ENCODE peak calls at places on chromosomes 2 and 18, in six cellular contexts. M is right lobe of liver, J is IMR-90, E is mammary epithelial cell, T is heart right ventricle, H is GM23338. L is an unnamed sample.

GRCh38 chr2:216691210-216691741 is 4.1 kb downstream of the IGFBP5 start:
- DNase-seq in H (peak), E (peak), J (peak), T (peak), M (no peak), L (peak)

GRCh38 chr2:176669398-176670174 is 400.3 kb downstream of the MTX2 start:
- DNase-seq in M (no peak), J (no peak), T (no peak), E (no peak), H (peak), L (no peak)

GRCh38 chr2:208046686-208047085 is 21.4 kb upstream of the PLEKHM3 start:
- DNase-seq in H (no peak), T (no peak), M (no peak), J (peak), E (no peak), L (no peak)

GRCh38 chr18:3498705-3499451 is 48.9 kb downstream of the TGIF1 start:
- DNase-seq in H (peak), M (peak), J (peak), T (no peak), E (no peak), L (peak)

GRCh38 chr18:3454365-3455089 is 4.6 kb downstream of the TGIF1 start:
- DNase-seq in T (peak), H (peak), M (no peak), J (peak), E (peak), L (peak)

GRCh38 chr2:177275041-177275440 is 10.5 kb upstream of the NFE2L2 start:
- DNase-seq in E (peak), M (no peak), H (no peak), J (peak), T (no peak), L (no peak)

GRCh38 chr2:208406474-208407451 is at the start of gene PTH2R:
- DNase-seq in E (no peak), H (peak), T (no peak), J (no peak), M (peak), L (no peak)

GRCh38 chr18:22683196-22683676 is 249.9 kb upstream of the RBBP8 start:
- DNase-seq in T (peak), M (peak), H (no peak), E (peak), J (peak), L (peak)

GRCh38 chr2:191894681-191895147 is 47.8 kb upstream of the CAVIN2 start:
- DNase-seq in E (peak), J (peak), H (no peak), T (no peak), M (no peak), L (no peak)

GRCh38 chr2:160489096-160489495 is 4.5 kb downstream of the RBMS1 start:
- DNase-seq in E (peak), H (no peak), M (no peak), T (no peak), J (peak), L (no peak)

GRCh38 chr2:68483011-68483410 is 15.6 kb downstream of the APLF start:
- DNase-seq in M (no peak), H (peak), J (no peak), E (no peak), T (no peak), L (no peak)

GRCh38 chr2:36338827-36339145 is 16.8 kb upstream of the CRIM1 start:
- DNase-seq in M (no peak), H (peak), T (no peak), E (no peak), J (peak), L (no peak)

GRCh38 chr2:85668009-85668856 is at the start of gene SFTPB:
- DNase-seq in E (no peak), J (peak), M (no peak), T (no peak), H (no peak), L (no peak)

GRCh38 chr2:101993772-101994171 is 2.0 kb downstream of the IL1R2 start:
- DNase-seq in H (no peak), T (no peak), M (no peak), J (no peak), E (no peak), L (no peak)

GRCh38 chr2:153059338-153060052 is 341.1 kb downstream of the ARL6IP6 start:
- DNase-seq in H (peak), M (no peak), J (no peak), E (peak), T (no peak), L (peak)

GRCh38 chr18:55868909-55869308 is 280.9 kb upstream of the TCF4 start:
- DNase-seq in E (peak), T (no peak), H (no peak), M (no peak), J (peak), L (no peak)

GRCh38 chr2:62705859-62706720 is 577 bp downstream of the EHBP1 start:
- DNase-seq in E (peak), M (peak), H (peak), T (peak), J (peak), L (peak)

GRCh38 chr18:63379639-63379962 is 12.6 kb upstream of the KDSR start:
- DNase-seq in J (peak), H (no peak), T (no peak), E (no peak), M (no peak), L (no peak)

GRCh38 chr2:1259746-1260145 is 153.5 kb upstream of the TPO start:
- DNase-seq in E (no peak), H (no peak), M (no peak), T (no peak), J (no peak), L (no peak)
- H3K4me3 ChIP-seq in E (no peak), H (no peak), M (no peak), T (no peak), J (no peak), L (no peak)

DNA sequence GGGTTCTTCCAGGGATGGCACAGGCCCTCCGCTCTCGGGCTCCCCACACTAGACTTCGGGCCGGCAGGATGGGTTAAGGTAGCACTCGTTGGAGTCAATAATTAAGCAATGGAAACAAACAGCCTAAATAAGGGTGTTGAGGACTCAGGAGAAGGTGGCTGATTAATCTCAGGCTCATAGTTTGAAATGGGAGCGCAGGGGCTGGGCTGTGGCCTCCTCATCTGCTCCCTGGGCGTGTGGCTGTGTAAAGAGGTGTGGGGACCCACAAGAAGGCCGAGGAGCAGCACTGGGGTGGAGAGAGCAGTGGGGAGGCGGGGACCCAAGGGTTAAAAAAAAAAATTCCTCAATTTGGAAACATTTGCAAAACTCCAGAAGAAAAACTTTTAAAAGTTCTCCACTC is 1.3 kb upstream of the TUBB6 start:
- DNase-seq in T (no peak), H (no peak), J (no peak), E (no peak), M (no peak), L (no peak)
- H3K4me3 ChIP-seq in T (peak), H (peak), J (peak), E (peak), M (no peak), L (no peak)

DNA sequence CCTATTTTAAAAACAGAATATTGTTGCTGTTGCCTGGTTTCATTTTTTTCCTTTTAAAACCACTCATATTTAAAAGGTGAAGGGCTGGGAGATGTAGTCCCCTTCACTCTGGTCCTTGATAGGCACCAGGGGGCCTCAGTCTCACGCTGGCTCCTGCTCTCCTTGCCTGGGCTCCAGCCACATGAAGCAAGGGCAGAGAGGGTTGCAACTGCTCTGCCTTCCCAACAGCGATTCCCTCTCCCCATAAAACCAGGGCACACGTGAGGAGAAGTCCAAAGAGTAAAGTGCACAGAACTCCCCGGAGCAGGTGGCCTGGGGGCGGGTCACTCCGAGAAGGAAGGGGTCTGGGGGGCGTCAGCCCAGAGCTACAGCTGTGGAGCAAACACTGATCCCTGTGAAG is 12.8 kb downstream of the TMEM127 start:
- DNase-seq in M (peak), J (no peak), T (no peak), H (no peak), E (no peak), L (no peak)
- H3K4me3 ChIP-seq in M (no peak), J (no peak), T (no peak), H (no peak), E (no peak), L (no peak)

GRCh38 chr2:210616074-210616473 is 59.7 kb downstream of the CPS1 start:
- DNase-seq in T (no peak), H (no peak), J (peak), E (no peak), M (no peak), L (no peak)
- H3K4me3 ChIP-seq in T (no peak), H (no peak), J (no peak), E (no peak), M (no peak), L (no peak)

L was measured in HAP-1.